ENCODE peak calls at places on chromosomes 12 and 14, in six cellular contexts. One of them, this sample, is unnamed.

GRCh38 chr12:58030566-58031279 is 89.4 kb downstream of the ATP23 start:
- DNase-seq in PC-3: peak; percentile 83
- DNase-seq in astrocyte of the spinal cord: no peak
- DNase-seq in prostate gland: no peak
- DNase-seq in A549: no peak
- DNase-seq in stomach: no peak
- DNase-seq in this sample: no peak

GRCh38 chr12:12784911-12785814 is at the start of gene APOLD1:
- DNase-seq in PC-3: no peak
- DNase-seq in astrocyte of the spinal cord: peak; percentile 93
- DNase-seq in prostate gland: no peak
- DNase-seq in A549: no peak
- DNase-seq in stomach: no peak
- DNase-seq in this sample: no peak

GRCh38 chr12:113333877-113334785 is 778 bp downstream of the SLC8B1 start:
- DNase-seq in PC-3: peak; percentile 35
- DNase-seq in astrocyte of the spinal cord: no peak
- DNase-seq in prostate gland: no peak
- DNase-seq in A549: no peak
- DNase-seq in stomach: peak; percentile 40
- DNase-seq in this sample: no peak

GRCh38 chr12:31874961-31875608 is 84.1 kb upstream of the RESF1 start:
- DNase-seq in PC-3: peak; percentile 48
- DNase-seq in astrocyte of the spinal cord: peak; percentile 56
- DNase-seq in prostate gland: peak; percentile 12
- DNase-seq in A549: peak; percentile 40
- DNase-seq in stomach: peak; percentile 55
- DNase-seq in this sample: no peak

GRCh38 chr14:63966407-63966806 is 113.6 kb downstream of the SYNE2 start:
- DNase-seq in PC-3: no peak
- DNase-seq in astrocyte of the spinal cord: no peak
- DNase-seq in prostate gland: no peak
- DNase-seq in A549: no peak
- DNase-seq in stomach: no peak
- DNase-seq in this sample: no peak

GRCh38 chr12:28460420-28461130 is 270.3 kb downstream of the CCDC91 start:
- DNase-seq in PC-3: no peak
- DNase-seq in astrocyte of the spinal cord: no peak
- DNase-seq in prostate gland: no peak
- DNase-seq in A549: no peak
- DNase-seq in stomach: no peak
- DNase-seq in this sample: no peak

GRCh38 chr12:113260636-113261300 is 39.5 kb downstream of the TPCN1 start:
- DNase-seq in PC-3: no peak
- DNase-seq in astrocyte of the spinal cord: no peak
- DNase-seq in prostate gland: no peak
- DNase-seq in A549: no peak
- DNase-seq in stomach: no peak
- DNase-seq in this sample: no peak

GRCh38 chr12:78392918-78393317 is 471.7 kb upstream of the SYT1 start:
- DNase-seq in PC-3: peak; percentile 56
- DNase-seq in astrocyte of the spinal cord: peak; percentile 44
- DNase-seq in prostate gland: no peak
- DNase-seq in A549: no peak
- DNase-seq in stomach: no peak
- DNase-seq in this sample: no peak

GRCh38 chr12:49039421-49040363 is 20.9 kb downstream of the KMT2D start:
- DNase-seq in PC-3: no peak
- DNase-seq in astrocyte of the spinal cord: no peak
- DNase-seq in prostate gland: no peak
- DNase-seq in A549: no peak
- DNase-seq in stomach: no peak
- DNase-seq in this sample: no peak

GRCh38 chr12:109741970-109742372 is 28.3 kb downstream of the FAM222A start:
- DNase-seq in PC-3: no peak
- DNase-seq in astrocyte of the spinal cord: no peak
- DNase-seq in prostate gland: no peak
- DNase-seq in A549: no peak
- DNase-seq in stomach: peak; percentile 18
- DNase-seq in this sample: no peak

GRCh38 chr12:109739747-109740693 is 26.4 kb downstream of the FAM222A start:
- DNase-seq in PC-3: no peak
- DNase-seq in astrocyte of the spinal cord: no peak
- DNase-seq in prostate gland: no peak
- DNase-seq in A549: no peak
- DNase-seq in stomach: peak; percentile 40
- DNase-seq in this sample: no peak

GRCh38 chr12:109741286-109741969 is 27.8 kb downstream of the FAM222A start:
- DNase-seq in PC-3: no peak
- DNase-seq in astrocyte of the spinal cord: no peak
- DNase-seq in prostate gland: no peak
- DNase-seq in A549: no peak
- DNase-seq in stomach: peak; percentile 17
- DNase-seq in this sample: no peak

GRCh38 chr12:109738878-109739665 is 25.4 kb downstream of the FAM222A start:
- DNase-seq in PC-3: peak; percentile 11
- DNase-seq in astrocyte of the spinal cord: no peak
- DNase-seq in prostate gland: no peak
- DNase-seq in A549: no peak
- DNase-seq in stomach: peak; percentile 17
- DNase-seq in this sample: no peak

GRCh38 chr12:109740694-109741245 is 27.1 kb downstream of the FAM222A start:
- DNase-seq in PC-3: no peak
- DNase-seq in astrocyte of the spinal cord: no peak
- DNase-seq in prostate gland: no peak
- DNase-seq in A549: no peak
- DNase-seq in stomach: peak; percentile 11
- DNase-seq in this sample: no peak
- TF ChIP-seq CTCF in PC-3: no peak
- TF ChIP-seq CTCF in astrocyte of the spinal cord: no peak
- TF ChIP-seq CTCF in prostate gland: no peak
- TF ChIP-seq CTCF in A549: no peak
- TF ChIP-seq CTCF in stomach: no peak
- TF ChIP-seq CTCF in this sample: no peak

DNA sequence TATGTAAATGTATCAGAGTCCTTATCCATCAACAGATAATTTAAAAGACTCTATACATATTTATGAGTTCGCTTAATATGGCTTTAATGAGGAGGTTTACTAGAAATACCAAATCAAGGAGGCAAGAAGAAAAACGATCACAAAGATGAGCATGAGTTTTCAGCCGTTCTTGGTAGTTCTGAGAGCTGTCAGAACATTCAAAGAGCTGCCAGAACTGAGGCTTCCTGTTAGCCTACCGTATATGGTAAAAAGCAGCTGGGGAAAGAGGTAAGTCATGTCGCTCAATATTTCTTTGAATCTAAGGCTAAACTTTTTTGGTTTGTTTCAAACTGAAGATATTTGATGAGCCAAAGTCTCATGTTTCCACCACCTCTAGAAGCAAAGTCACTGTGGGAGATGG is 115.3 kb upstream of the PLXNC1 start:
- DNase-seq in PC-3: no peak
- DNase-seq in astrocyte of the spinal cord: no peak
- DNase-seq in prostate gland: no peak
- DNase-seq in A549: no peak
- DNase-seq in stomach: no peak
- DNase-seq in this sample: no peak
- H3K4me3 ChIP-seq in PC-3: no peak overlapping the region
- H3K4me3 ChIP-seq in astrocyte of the spinal cord: no peak overlapping the region
- H3K4me3 ChIP-seq in prostate gland: no peak overlapping the region
- H3K4me3 ChIP-seq in A549: no peak overlapping the region
- H3K4me3 ChIP-seq in stomach: no peak overlapping the region
- H3K4me3 ChIP-seq in this sample: no peak overlapping the region

GRCh38 chr12:70451528-70451927 is 85.4 kb downstream of the KCNMB4 start:
- DNase-seq in PC-3: no peak
- DNase-seq in astrocyte of the spinal cord: no peak
- DNase-seq in prostate gland: no peak
- DNase-seq in A549: no peak
- DNase-seq in stomach: no peak
- DNase-seq in this sample: no peak

GRCh38 chr12:70459786-70460185 is 93.7 kb downstream of the KCNMB4 start:
- DNase-seq in PC-3: no peak
- DNase-seq in astrocyte of the spinal cord: no peak
- DNase-seq in prostate gland: no peak
- DNase-seq in A549: no peak
- DNase-seq in stomach: no peak
- DNase-seq in this sample: no peak

GRCh38 chr12:70456953-70457352 is 90.9 kb downstream of the KCNMB4 start:
- DNase-seq in PC-3: no peak
- DNase-seq in astrocyte of the spinal cord: no peak
- DNase-seq in prostate gland: no peak
- DNase-seq in A549: no peak
- DNase-seq in stomach: no peak
- DNase-seq in this sample: no peak
- TF ChIP-seq CTCF in PC-3: no peak
- TF ChIP-seq CTCF in astrocyte of the spinal cord: no peak
- TF ChIP-seq CTCF in prostate gland: no peak
- TF ChIP-seq CTCF in A549: no peak
- TF ChIP-seq CTCF in stomach: no peak
- TF ChIP-seq CTCF in this sample: no peak

DNA sequence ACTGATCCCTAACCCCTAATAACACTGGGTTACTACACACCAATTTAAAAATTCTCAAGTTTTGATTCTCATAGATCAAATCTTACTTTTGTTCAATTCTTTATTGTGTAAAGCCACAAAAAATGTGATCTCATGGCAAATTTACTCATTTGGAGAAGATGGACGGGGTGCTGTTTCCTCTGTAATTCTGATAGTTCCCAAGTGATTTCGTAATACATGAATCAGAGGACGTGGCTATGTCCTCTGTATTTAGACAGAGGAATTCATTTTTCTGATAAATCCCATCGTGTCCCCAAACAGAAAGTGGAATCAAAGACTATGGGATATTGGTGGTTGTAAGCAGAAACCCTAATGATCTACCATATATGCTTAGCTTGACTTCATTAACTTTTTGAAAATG is 76.6 kb upstream of the GNG2 start:
- DNase-seq in PC-3: peak; percentile 46
- DNase-seq in astrocyte of the spinal cord: peak; percentile 26
- DNase-seq in prostate gland: no peak
- DNase-seq in A549: no peak
- DNase-seq in stomach: no peak
- DNase-seq in this sample: no peak
- H3K4me3 ChIP-seq in PC-3: no peak overlapping the region
- H3K4me3 ChIP-seq in astrocyte of the spinal cord: no peak overlapping the region
- H3K4me3 ChIP-seq in prostate gland: no peak overlapping the region
- H3K4me3 ChIP-seq in A549: no peak overlapping the region
- H3K4me3 ChIP-seq in stomach: no peak overlapping the region
- H3K4me3 ChIP-seq in this sample: no peak overlapping the region

DNA sequence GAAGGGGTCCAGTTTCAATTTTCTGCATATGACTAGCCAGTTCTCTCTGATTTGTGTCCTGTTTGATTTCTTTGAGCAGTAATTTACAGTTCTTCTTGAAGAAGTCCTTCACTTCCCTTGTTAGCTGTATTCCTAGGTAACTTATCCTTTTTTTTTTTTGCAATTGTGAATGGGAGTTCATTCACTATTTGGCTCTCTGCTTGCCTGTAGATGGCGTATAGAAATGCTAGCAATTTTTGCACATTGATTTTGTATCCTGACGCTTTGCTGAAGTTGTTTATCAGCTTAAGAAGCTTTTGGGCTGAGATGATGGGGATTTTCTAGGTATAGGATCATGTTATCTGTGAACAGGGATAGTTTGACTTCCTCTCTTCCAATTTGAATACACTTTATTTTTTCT is 77.6 kb upstream of the NID2 start:
- DNase-seq in PC-3: peak; percentile 24
- DNase-seq in astrocyte of the spinal cord: no peak
- DNase-seq in prostate gland: no peak
- DNase-seq in A549: no peak
- DNase-seq in stomach: no peak
- DNase-seq in this sample: no peak
- TF ChIP-seq CTCF in PC-3: peak; percentile 61
- TF ChIP-seq CTCF in astrocyte of the spinal cord: peak; percentile 29
- TF ChIP-seq CTCF in prostate gland: no peak
- TF ChIP-seq CTCF in A549: no peak
- TF ChIP-seq CTCF in stomach: no peak
- TF ChIP-seq CTCF in this sample: peak; percentile 20

GRCh38 chr12:54033980-54034783 is 1.3 kb downstream of the HOXC5 start:
- DNase-seq in PC-3: no peak
- DNase-seq in astrocyte of the spinal cord: peak; percentile 80
- DNase-seq in prostate gland: no peak
- DNase-seq in A549: no peak
- DNase-seq in stomach: no peak
- DNase-seq in this sample: no peak
- H3K4me3 ChIP-seq in PC-3: peak overlapping the region; percentile 70
- H3K4me3 ChIP-seq in astrocyte of the spinal cord: peak overlapping the region; percentile 45
- H3K4me3 ChIP-seq in prostate gland: no peak overlapping the region
- H3K4me3 ChIP-seq in A549: peak overlapping the region; percentile 56
- H3K4me3 ChIP-seq in stomach: peak overlapping the region; percentile 51
- H3K4me3 ChIP-seq in this sample: peak overlapping the region; percentile 31

GRCh38 chr14:75127903-75128595 is 1.2 kb upstream of the NEK9 start:
- DNase-seq in PC-3: no peak
- DNase-seq in astrocyte of the spinal cord: no peak
- DNase-seq in prostate gland: no peak
- DNase-seq in A549: no peak
- DNase-seq in stomach: no peak
- DNase-seq in this sample: no peak
- TF ChIP-seq CTCF in PC-3: no peak
- TF ChIP-seq CTCF in astrocyte of the spinal cord: no peak
- TF ChIP-seq CTCF in prostate gland: no peak
- TF ChIP-seq CTCF in A549: no peak
- TF ChIP-seq CTCF in stomach: no peak
- TF ChIP-seq CTCF in this sample: no peak

GRCh38 chr12:8146416-8146771 is 10.4 kb upstream of the ZNF705A start:
- DNase-seq in PC-3: no peak
- DNase-seq in astrocyte of the spinal cord: no peak
- DNase-seq in prostate gland: no peak
- DNase-seq in A549: no peak
- DNase-seq in stomach: no peak
- DNase-seq in this sample: no peak

DNA sequence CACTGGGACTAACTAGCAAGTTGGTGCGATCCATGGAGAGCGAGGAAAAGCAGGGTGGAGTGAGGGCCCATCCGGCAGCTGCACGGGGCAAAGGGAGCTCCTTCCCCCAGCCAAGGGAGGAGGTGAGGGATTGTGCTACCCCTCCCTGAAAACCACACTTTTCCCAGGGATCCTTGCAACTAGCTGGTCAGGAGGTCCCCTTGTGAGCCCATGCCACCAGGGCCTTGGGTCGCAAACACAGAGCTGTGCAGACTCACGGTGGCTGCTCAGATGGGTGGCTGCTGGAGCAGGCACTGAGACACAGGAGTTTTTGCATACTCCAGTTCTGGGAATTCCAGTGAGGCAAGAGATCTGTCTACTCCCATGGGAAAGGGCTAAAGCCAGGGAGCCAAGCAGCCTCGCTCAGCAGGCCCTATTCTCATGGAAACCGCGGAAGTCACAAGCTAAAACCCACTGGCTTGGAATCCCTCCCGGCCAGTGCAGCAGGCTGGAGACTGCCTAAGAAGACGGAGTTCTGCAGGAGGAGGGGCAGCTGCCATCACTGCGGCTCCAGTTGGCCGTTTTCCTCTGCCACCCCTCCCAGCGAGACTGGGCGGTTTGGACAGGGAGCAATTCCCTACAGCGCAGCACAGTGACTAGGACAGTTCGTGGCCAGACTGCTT is 10.9 kb upstream of the ZNF705A start:
- DNase-seq in PC-3: no peak
- DNase-seq in astrocyte of the spinal cord: peak; percentile 95
- DNase-seq in prostate gland: no peak
- DNase-seq in A549: no peak
- DNase-seq in stomach: no peak
- DNase-seq in this sample: no peak
- H3K4me3 ChIP-seq in PC-3: no peak overlapping the region
- H3K4me3 ChIP-seq in astrocyte of the spinal cord: no peak overlapping the region
- H3K4me3 ChIP-seq in prostate gland: no peak overlapping the region
- H3K4me3 ChIP-seq in A549: no peak overlapping the region
- H3K4me3 ChIP-seq in stomach: no peak overlapping the region
- H3K4me3 ChIP-seq in this sample: no peak overlapping the region

GRCh38 chr14:57822081-57822480 is 43.8 kb downstream of the SLC35F4 start:
- DNase-seq in PC-3: no peak
- DNase-seq in astrocyte of the spinal cord: no peak
- DNase-seq in prostate gland: no peak
- DNase-seq in A549: no peak
- DNase-seq in stomach: no peak
- DNase-seq in this sample: peak; percentile 22
- TF ChIP-seq CTCF in PC-3: no peak
- TF ChIP-seq CTCF in astrocyte of the spinal cord: no peak
- TF ChIP-seq CTCF in prostate gland: no peak
- TF ChIP-seq CTCF in A549: no peak
- TF ChIP-seq CTCF in stomach: no peak
- TF ChIP-seq CTCF in this sample: no peak